ENCODE peak calls at places on chromosomes 16 and 17, in eight cellular contexts. N is SK-N-SH, A is ovary, Q is HepG2, D is sigmoid colon, W is A549, I is stomach, P is transverse colon. Y is an unnamed sample.
A peak's percentile ranks its signal among the peaks of the same experiment; 100 is the strongest.

GRCh38 chr16:83701494-83701893 is 106.3 kb upstream of the HSBP1 start:
- DNase-seq in N (no peak), P (no peak), I (no peak), W (no peak), A (no peak), Q (peak; percentile 33), D (no peak), Y (no peak)

GRCh38 chr17:29514792-29515191 is 52.0 kb downstream of the ABHD15 start:
- DNase-seq in I (no peak), D (no peak), P (no peak), Q (no peak), W (no peak), A (no peak), N (no peak), Y (no peak)

GRCh38 chr16:55136356-55136755 is 187.6 kb upstream of the IRX6 start:
- DNase-seq in I (no peak), A (no peak), N (no peak), D (no peak), P (no peak), Q (no peak), W (no peak), Y (no peak)

GRCh38 chr16:82523786-82524185 is 103.0 kb upstream of the CDH13 start:
- DNase-seq in I (no peak), D (no peak), Q (no peak), A (no peak), P (no peak), N (no peak), W (no peak), Y (no peak)

GRCh38 chr17:75205037-75205792 is at the start of gene NUP85:
- DNase-seq in A (peak; percentile 94), W (peak; percentile 100), D (peak; percentile 97), I (peak; percentile 92), Q (peak; percentile 96), N (peak; percentile 100), P (peak; percentile 95), Y (peak; percentile 98)

GRCh38 chr16:69820926-69821541 is 58.9 kb downstream of the WWP2 start:
- DNase-seq in W (no peak), D (no peak), P (no peak), Q (peak; percentile 81), I (peak; percentile 51), N (peak; percentile 73), A (no peak), Y (peak; percentile 53)

GRCh38 chr16:82881517-82881916 is 254.7 kb downstream of the CDH13 start:
- DNase-seq in N (no peak), Q (no peak), P (no peak), A (no peak), I (no peak), D (no peak), W (no peak), Y (no peak)

GRCh38 chr17:63293310-63293709 is 152.8 kb downstream of the CYB561 start:
- DNase-seq in D (no peak), Q (no peak), A (no peak), P (no peak), W (no peak), I (no peak), N (no peak), Y (no peak)

GRCh38 chr17:82097919-82098168 is 192 bp downstream of the FASN start:
- DNase-seq in P (no peak), I (no peak), N (no peak), A (no peak), Q (no peak), W (no peak), D (no peak), Y (no peak)

GRCh38 chr16:9112844-9113186 is 21.4 kb downstream of the HAPSTR1 start:
- DNase-seq in Q (no peak), P (no peak), W (no peak), D (no peak), N (no peak), I (no peak), A (no peak), Y (no peak)

GRCh38 chr16:22262460-22262859 is 34.7 kb upstream of the POLR3E start:
- DNase-seq in D (no peak), N (no peak), W (no peak), I (no peak), P (no peak), A (no peak), Q (no peak), Y (no peak)

GRCh38 chr16:31177136-31177535 is 2.8 kb upstream of the FUS start:
- DNase-seq in W (no peak), A (no peak), I (no peak), N (no peak), P (no peak), D (no peak), Q (no peak), Y (peak; percentile 72)

GRCh38 chr17:82031303-82031884 is at the start of gene RAC3:
- DNase-seq in I (no peak), W (no peak), Q (no peak), P (no peak), A (no peak), D (no peak), N (peak; percentile 93), Y (peak; percentile 85)

GRCh38 chr16:23296994-23297393 is 5.1 kb upstream of the SCNN1B start:
- DNase-seq in D (no peak), I (peak; percentile 34), W (peak; percentile 43), Q (peak; percentile 24), N (peak; percentile 55), P (peak; percentile 46), A (no peak), Y (no peak)

GRCh38 chr17:67178555-67178954 is 66.4 kb downstream of the HELZ start:
- DNase-seq in N (no peak), A (no peak), P (no peak), I (no peak), W (no peak), Q (no peak), D (no peak), Y (no peak)

GRCh38 chr16:3020604-3021448 is 658 bp downstream of the TNFRSF12A start:
- DNase-seq in P (peak; percentile 75), A (peak; percentile 81), D (peak; percentile 94), Q (peak; percentile 87), N (peak; percentile 72), W (peak; percentile 81), I (peak; percentile 78), Y (peak; percentile 95)

GRCh38 chr16:3022697-3023414 is 886 bp downstream of the HCFC1R1 start:
- DNase-seq in I (no peak), Q (no peak), N (no peak), D (no peak), P (no peak), W (no peak), A (no peak), Y (no peak)

GRCh38 chr16:3023415-3023668 is 400 bp downstream of the HCFC1R1 start:
- DNase-seq in A (peak; percentile 58), P (no peak), W (peak; percentile 51), Q (no peak), N (no peak), I (no peak), D (no peak), Y (no peak)

GRCh38 chr16:3021449-3022207 is 1.5 kb downstream of the TNFRSF12A start:
- DNase-seq in I (peak; percentile 80), Q (peak; percentile 68), W (peak; percentile 72), D (peak; percentile 90), N (peak; percentile 86), P (peak; percentile 87), A (peak; percentile 76), Y (no peak)

GRCh38 chr16:3022208-3022696 is 1.5 kb downstream of the HCFC1R1 start:
- DNase-seq in D (peak; percentile 96), N (no peak), I (peak; percentile 91), A (peak; percentile 90), P (peak; percentile 88), W (peak; percentile 84), Q (peak; percentile 76), Y (peak; percentile 95)
- TF ChIP-seq EP300 in D (no peak), N (peak; percentile 89), I (no peak), A (peak; percentile 62), P (no peak), W (peak; percentile 57), Q (no peak), Y (no peak)

DNA sequence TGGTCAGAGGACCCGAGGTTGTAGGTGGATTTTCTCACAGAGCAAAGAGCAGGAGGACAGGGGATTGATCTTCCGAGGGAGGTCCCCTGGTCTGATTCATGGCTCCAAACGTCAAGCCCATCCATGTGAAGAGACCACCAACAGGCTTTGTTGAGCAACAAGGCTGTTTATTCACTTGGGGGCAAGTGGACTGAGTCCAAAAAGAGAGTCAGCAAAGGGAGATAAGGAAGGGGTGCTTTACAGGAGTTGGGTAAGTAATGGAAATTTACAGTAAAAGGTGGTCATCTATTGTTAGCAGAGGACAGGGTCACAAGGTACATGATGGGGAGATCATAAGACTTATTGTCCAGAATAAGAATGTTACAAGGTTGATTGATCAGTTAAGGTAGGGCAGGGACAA is 2285.8 kb downstream of the TP53TG3F start:
- DNase-seq in D (no peak), P (no peak), W (no peak), A (no peak), I (no peak), N (no peak), Q (no peak), Y (no peak)
- H3K9me3 ChIP-seq in D (no peaks in the 10 kb centered on the region), P (peaks cover 2% of the 10 kb centered on the region), W (no peaks in the 10 kb centered on the region), A (peaks cover 4% of the 10 kb centered on the region), I (peaks cover 50% of the 10 kb centered on the region), N (no peaks in the 10 kb centered on the region), Q (peaks cover 100% of the 10 kb centered on the region), Y (peaks cover 45% of the 10 kb centered on the region)

DNA sequence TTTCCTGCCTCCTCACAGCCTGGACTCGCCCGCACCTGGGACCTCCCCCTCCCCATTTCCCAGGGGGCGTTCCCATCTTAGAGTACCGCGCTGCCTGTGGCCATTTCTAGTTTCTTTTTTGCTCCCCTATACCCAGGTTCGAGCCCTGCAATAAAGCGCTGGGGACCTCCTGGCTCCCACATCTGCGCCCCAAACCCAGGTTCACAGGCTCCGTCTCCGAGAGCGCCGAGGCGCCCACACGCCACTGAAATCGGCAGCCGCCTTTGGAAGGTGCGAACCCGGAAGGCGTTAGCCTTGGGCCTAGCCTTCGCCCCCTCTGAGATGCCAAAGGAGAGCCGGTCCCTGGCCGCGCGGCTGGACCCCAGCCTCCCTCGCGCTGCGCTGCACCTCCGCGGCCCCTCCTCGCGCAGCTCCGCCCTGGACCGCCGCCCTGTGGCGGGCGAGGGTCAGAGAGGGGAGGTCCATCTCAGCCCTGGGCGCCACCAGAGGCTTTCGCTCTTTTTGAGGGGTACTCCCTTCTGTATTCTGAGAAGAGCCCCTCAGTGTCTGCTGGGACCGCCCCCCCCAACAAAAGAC is 1.8 kb downstream of the KCNJ12 start:
- DNase-seq in P (no peak), W (no peak), N (peak; percentile 74), Q (no peak), I (no peak), A (no peak), D (no peak), Y (no peak)
- TF ChIP-seq CTCF in P (no peak), W (no peak), N (no peak), Q (no peak), I (no peak), A (no peak), D (no peak), Y (no peak)

GRCh38 chr16:20355114-20355782 is 2.7 kb upstream of the UMOD start:
- DNase-seq in N (no peak), P (no peak), Q (no peak), I (no peak), A (no peak), D (no peak), W (no peak), Y (no peak)

GRCh38 chr16:20363191-20363590 is 10.7 kb upstream of the UMOD start:
- DNase-seq in A (no peak), W (no peak), P (no peak), I (no peak), N (no peak), D (no peak), Q (no peak), Y (no peak)

GRCh38 chr16:20364051-20364450 is 11.5 kb upstream of the UMOD start:
- DNase-seq in Q (no peak), P (no peak), I (no peak), A (no peak), N (no peak), W (no peak), D (no peak), Y (no peak)

GRCh38 chr16:20359997-20360396 is 7.5 kb upstream of the UMOD start:
- DNase-seq in W (no peak), I (no peak), Q (peak; percentile 39), N (peak; percentile 15), A (no peak), P (no peak), D (no peak), Y (no peak)
- TF ChIP-seq EP300 in W (no peak), I (no peak), Q (no peak), N (no peak), A (no peak), P (no peak), D (no peak), Y (no peak)

Y was measured in upper lobe of left lung.